ENCODE peak calls at places on chromosomes 13 and 19, in seven cellular contexts. H is cardiac muscle cell; C is foreskin keratinocyte; A is breast epithelium; Z is AG04449; P is tibial nerve; F is activated CD8-positive, alpha-beta T cell treated with anti-CD3 and anti-CD28 coated beads for 36 hours. E is an unnamed sample.

GRCh38 chr13:101916758-101917474 is 464.4 kb downstream of the ITGBL1 start:
- DNase-seq in H (peak), A (no peak), P (no peak), C (no peak), F (no peak), Z (no peak), E (no peak)

GRCh38 chr13:49810825-49811526 is 18.5 kb upstream of the KPNA3 start:
- DNase-seq in C (peak), H (peak), A (no peak), Z (no peak), F (no peak), P (no peak), E (peak)

GRCh38 chr19:8500158-8500557 is 2.3 kb downstream of the PRAM1 start:
- DNase-seq in C (no peak), A (no peak), F (no peak), H (no peak), P (no peak), Z (no peak), E (no peak)

GRCh38 chr19:33794578-33795369 is 1.9 kb upstream of the KCTD15 start:
- DNase-seq in H (no peak), P (no peak), F (no peak), C (no peak), A (no peak), Z (no peak), E (no peak)

GRCh38 chr13:61146158-61146557 is 269.5 kb downstream of the PCDH20 start:
- DNase-seq in A (no peak), P (no peak), H (no peak), C (no peak), F (no peak), Z (no peak), E (no peak)

GRCh38 chr13:111484129-111484925 is 163.9 kb downstream of the TEX29 start:
- DNase-seq in Z (no peak), A (peak), H (no peak), F (no peak), P (no peak), C (no peak), E (no peak)

GRCh38 chr19:51019544-51019925 is at the start of gene KLK10:
- DNase-seq in H (no peak), C (no peak), F (no peak), A (no peak), Z (no peak), P (no peak), E (no peak)

GRCh38 chr19:30206187-30206586 is 166.0 kb upstream of the ZNF536 start:
- DNase-seq in C (no peak), A (no peak), Z (no peak), P (no peak), H (no peak), F (no peak), E (no peak)

GRCh38 chr19:36266375-36266961 is 51.6 kb downstream of the ZNF146 start:
- DNase-seq in F (no peak), A (no peak), Z (no peak), H (no peak), C (no peak), P (no peak), E (no peak)

GRCh38 chr13:99796175-99796819 is 175.3 kb downstream of the ZIC5 start:
- DNase-seq in A (no peak), P (no peak), H (peak), F (peak), C (no peak), Z (no peak), E (peak)

GRCh38 chr13:107376393-107377085 is 808.6 kb upstream of the ARGLU1 start:
- DNase-seq in Z (no peak), P (no peak), H (no peak), A (no peak), C (no peak), F (no peak), E (no peak)

GRCh38 chr13:43110036-43110435 is 86.7 kb downstream of the DNAJC15 start:
- DNase-seq in F (no peak), C (no peak), P (no peak), H (peak), Z (no peak), A (no peak), E (no peak)

GRCh38 chr13:30907167-30907761 is 1.2 kb downstream of the MEDAG start:
- DNase-seq in H (no peak), F (no peak), Z (no peak), A (no peak), C (no peak), P (no peak), E (no peak)

GRCh38 chr19:16518483-16519229 is 22.5 kb downstream of the C19orf44 start:
- DNase-seq in Z (no peak), F (no peak), C (no peak), H (no peak), A (no peak), P (no peak), E (no peak)

GRCh38 chr19:944663-945241 is 18.9 kb downstream of the ARID3A start:
- DNase-seq in C (no peak), H (no peak), A (no peak), F (no peak), P (no peak), Z (no peak), E (no peak)

GRCh38 chr13:77701305-77701704 is 3.8 kb downstream of the SLAIN1 start:
- DNase-seq in C (no peak), A (no peak), F (no peak), P (no peak), Z (no peak), H (no peak), E (no peak)

GRCh38 chr13:42812311-42812710 is 30.9 kb downstream of the FAM216B start:
- DNase-seq in F (no peak), Z (no peak), P (no peak), H (no peak), C (no peak), A (no peak), E (no peak)

GRCh38 chr13:107807306-107808073 is 407.8 kb downstream of the LIG4 start:
- DNase-seq in C (no peak), Z (no peak), F (no peak), A (no peak), H (no peak), P (no peak), E (no peak)

GRCh38 chr19:4991996-4992698 is 23.2 kb downstream of the KDM4B start:
- DNase-seq in P (no peak), Z (no peak), F (no peak), H (no peak), A (no peak), C (no peak), E (no peak)

GRCh38 chr13:25927966-25928365 is 123.8 kb downstream of the SHISA2 start:
- DNase-seq in P (no peak), A (no peak), C (no peak), H (no peak), F (no peak), Z (no peak), E (no peak)

GRCh38 chr13:30806784-30807183 is 71.4 kb downstream of the ALOX5AP start:
- DNase-seq in Z (no peak), F (no peak), P (no peak), C (no peak), A (no peak), H (peak), E (peak)

GRCh38 chr13:48490241-48490640 is 42.6 kb downstream of the RCBTB2 start:
- DNase-seq in P (no peak), C (no peak), A (no peak), H (no peak), Z (no peak), F (no peak), E (no peak)

GRCh38 chr13:102798653-102799543 is at the start of the genes BIVM and POGLUT2:
- DNase-seq in F (peak), C (peak), Z (peak), P (peak), H (peak), A (peak), E (peak)

GRCh38 chr19:50377051-50377441 is 789 bp downstream of the NR1H2 start:
- DNase-seq in A (no peak), Z (no peak), H (peak), C (no peak), F (peak), P (no peak), E (peak)

GRCh38 chr19:54414156-54414555 is 1.1 kb upstream of the TTYH1 start:
- DNase-seq in C (no peak), P (no peak), A (no peak), Z (no peak), H (no peak), F (no peak), E (no peak)

GRCh38 chr13:39875583-39875982 is 220.1 kb downstream of the COG6 start:
- DNase-seq in C (no peak), F (no peak), P (no peak), A (no peak), H (no peak), Z (no peak), E (no peak)

GRCh38 chr19:2494084-2494446 is 18.1 kb downstream of the GADD45B start:
- DNase-seq in C (no peak), P (no peak), H (no peak), A (no peak), F (no peak), Z (no peak), E (no peak)

GRCh38 chr13:31591834-31592233 is 147.5 kb upstream of the RXFP2 start:
- DNase-seq in P (no peak), C (no peak), Z (no peak), H (peak), A (no peak), F (no peak), E (no peak)

GRCh38 chr13:110216006-110216402 is 91.0 kb downstream of the COL4A1 start:
- DNase-seq in Z (no peak), C (no peak), A (no peak), H (no peak), F (no peak), P (no peak), E (no peak)

GRCh38 chr13:51542358-51542972 is 41.8 kb upstream of the WDFY2 start:
- DNase-seq in A (no peak), Z (no peak), F (no peak), P (no peak), C (no peak), H (peak), E (no peak)

GRCh38 chr19:30880551-30880950 is 468.7 kb downstream of the TSHZ3 start:
- DNase-seq in C (no peak), H (no peak), Z (no peak), F (no peak), P (no peak), A (no peak), E (no peak)

GRCh38 chr19:10692673-10693264 is 8.5 kb upstream of the QTRT1 start:
- DNase-seq in F (no peak), A (no peak), H (no peak), P (no peak), C (no peak), Z (no peak), E (no peak)
- TF ChIP-seq CTCF in F (no peak), A (no peak), H (no peak), P (no peak), C (no peak), Z (no peak), E (no peak)

GRCh38 chr13:80585531-80585930 is 244.6 kb upstream of the SPRY2 start:
- DNase-seq in P (no peak), H (no peak), C (no peak), Z (no peak), A (no peak), F (no peak), E (no peak)
- TF ChIP-seq CTCF in P (no peak), H (no peak), C (no peak), Z (no peak), A (no peak), F (no peak), E (no peak)

GRCh38 chr19:13784731-13785452 is 10.4 kb upstream of the ZSWIM4 start:
- DNase-seq in H (peak), P (peak), F (peak), Z (no peak), C (no peak), A (peak), E (peak)
- TF ChIP-seq CTCF in H (peak), P (peak), F (peak), Z (peak), C (peak), A (peak), E (peak)

GRCh38 chr13:96141032-96141431 is 51.1 kb downstream of the HS6ST3 start:
- DNase-seq in H (peak), C (no peak), P (no peak), F (no peak), A (no peak), Z (peak), E (no peak)
- TF ChIP-seq CTCF in H (peak), C (peak), P (no peak), F (no peak), A (no peak), Z (no peak), E (no peak)

GRCh38 chr13:36736119-36736726 is 62.4 kb downstream of the SERTM1 start:
- DNase-seq in P (peak), C (no peak), H (peak), A (no peak), F (peak), Z (peak), E (peak)
- TF ChIP-seq CTCF in P (peak), C (peak), H (peak), A (peak), F (peak), Z (peak), E (peak)

E was measured in RWPE1.